ENCODE peak calls at places on chromosomes 2 and 18, in five cellular contexts. C is stomach, S is body of pancreas, J is transverse colon, F is K562. A is an unnamed sample.

GRCh38 chr18:74748809-74749208 is 151.1 kb downstream of the ZNF407 start:
- DNase-seq in F (no peak), J (no peak), C (no peak), S (peak), A (no peak)

GRCh38 chr2:127735537-127736399 is 34.5 kb downstream of the SFT2D3 start:
- DNase-seq in J (no peak), S (no peak), C (no peak), F (no peak), A (no peak)

GRCh38 chr18:63683152-63683551 is 19.6 kb upstream of the SERPINB11 start:
- DNase-seq in C (peak), F (no peak), S (no peak), J (no peak), A (no peak)

GRCh38 chr18:58762781-58763171 is 91.5 kb downstream of the MALT1 start:
- DNase-seq in C (no peak), S (no peak), J (no peak), F (peak), A (peak)

GRCh38 chr18:26215247-26215970 is 10.8 kb upstream of the TAF4B start:
- DNase-seq in S (no peak), C (no peak), F (no peak), J (no peak), A (no peak)

GRCh38 chr18:69817335-69817935 is 130.2 kb downstream of the CD226 start:
- DNase-seq in F (no peak), J (no peak), C (no peak), S (no peak), A (no peak)

GRCh38 chr18:61782545-61782944 is 110.3 kb downstream of the RNF152 start:
- DNase-seq in J (no peak), C (no peak), S (no peak), F (no peak), A (no peak)

GRCh38 chr2:7595181-7595580 is 678.0 kb downstream of the RNF144A start:
- DNase-seq in F (no peak), S (no peak), J (no peak), C (no peak), A (no peak)

GRCh38 chr18:21743166-21743831 is 2.7 kb downstream of the MIB1 start:
- DNase-seq in S (no peak), J (no peak), F (no peak), C (no peak), A (no peak)

GRCh38 chr18:79496978-79497637 is 101.4 kb downstream of the NFATC1 start:
- DNase-seq in C (no peak), J (peak), F (no peak), S (peak), A (no peak)

GRCh38 chr2:160062283-160063005 is at the start of gene PLA2R1:
- DNase-seq in C (peak), S (peak), J (peak), F (no peak), A (peak)

GRCh38 chr18:31954349-31954748 is 11.4 kb upstream of the TRAPPC8 start:
- DNase-seq in J (peak), C (peak), S (no peak), F (no peak), A (no peak)

GRCh38 chr2:28626891-28627421 is 124.7 kb upstream of the PPP1CB start:
- DNase-seq in C (no peak), S (peak), F (no peak), J (peak), A (peak)

GRCh38 chr2:28624436-28624797 is 127.2 kb upstream of the PPP1CB start:
- DNase-seq in S (no peak), C (no peak), F (no peak), J (no peak), A (no peak)

GRCh38 chr2:28626376-28626775 is 125.3 kb upstream of the PPP1CB start:
- DNase-seq in J (no peak), S (no peak), C (no peak), F (no peak), A (no peak)

GRCh38 chr2:28623582-28624405 is 127.8 kb upstream of the PPP1CB start:
- DNase-seq in F (no peak), S (no peak), C (no peak), J (peak), A (no peak)

DNA sequence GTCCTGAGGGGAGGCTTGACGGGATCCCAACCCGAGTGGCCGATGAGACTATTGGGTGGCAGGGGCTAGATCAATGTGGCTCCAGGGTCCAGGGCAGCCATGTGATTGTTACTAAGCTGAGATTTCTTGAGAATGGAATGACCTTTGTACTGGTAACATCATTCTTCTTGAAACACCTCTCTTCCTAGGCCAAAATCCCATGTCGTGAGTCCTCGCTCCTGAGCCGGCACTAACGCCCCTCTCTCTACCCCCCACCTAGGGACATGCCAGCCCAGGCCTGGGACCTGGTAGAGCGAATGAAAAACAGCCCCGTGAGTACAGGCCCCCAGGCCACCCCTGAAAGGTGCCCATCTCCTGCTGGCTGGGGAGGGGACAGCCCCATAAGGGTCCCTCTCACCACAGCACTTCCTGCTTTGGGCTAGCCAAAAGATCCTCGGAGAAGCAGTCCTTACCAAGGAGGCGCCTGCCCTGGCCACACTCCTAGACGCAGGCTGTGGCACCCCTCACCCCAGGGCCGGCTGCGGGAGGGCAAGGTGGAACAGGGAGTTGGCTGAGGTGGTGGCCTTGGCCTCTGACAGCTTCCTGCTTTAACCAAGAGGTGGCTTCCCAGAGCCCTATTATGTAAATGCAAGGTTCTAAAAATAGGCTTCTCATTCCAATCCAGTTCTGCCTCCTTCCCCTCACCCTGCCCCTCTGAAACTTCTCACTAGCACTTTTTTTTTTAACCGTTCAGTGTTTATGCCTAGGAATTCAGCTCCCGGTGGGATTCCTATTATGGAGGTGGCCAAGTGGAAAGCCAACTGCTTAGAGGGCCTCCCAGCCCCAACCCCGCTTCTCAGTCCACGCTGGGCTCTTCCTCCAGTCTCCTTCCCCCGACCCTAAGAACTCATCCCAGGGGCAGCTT is 126.6 kb upstream of the PPP1CB start:
- DNase-seq in J (peak), C (peak), F (no peak), S (peak), A (peak)
- TF ChIP-seq POLR2A in J (peak), C (no peak), F (no peak), S (no peak), A (no peak)

DNA sequence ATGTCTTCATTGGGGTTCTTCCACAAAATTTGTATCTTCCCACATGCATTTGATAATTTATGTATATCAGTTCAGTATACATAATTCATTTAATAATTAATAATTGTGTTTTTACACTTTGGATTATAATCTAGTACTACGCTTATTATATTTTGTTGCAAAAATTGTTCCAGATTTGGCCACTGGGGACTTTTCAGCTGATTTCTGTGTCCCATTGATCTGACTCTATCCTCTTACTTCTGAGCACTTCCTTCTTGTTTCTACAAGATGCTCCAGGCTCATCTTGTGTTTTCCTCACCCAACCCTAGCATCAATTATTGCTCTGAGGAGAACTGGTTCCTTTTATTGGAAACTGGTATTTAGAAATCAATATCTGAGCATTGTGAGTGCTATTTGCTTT is 215.3 kb upstream of the CDH19 start:
- DNase-seq in J (no peak), C (no peak), F (no peak), S (no peak), A (no peak)
- TF ChIP-seq CTCF in J (no peak), C (no peak), F (no peak), S (no peak), A (peak)

DNA sequence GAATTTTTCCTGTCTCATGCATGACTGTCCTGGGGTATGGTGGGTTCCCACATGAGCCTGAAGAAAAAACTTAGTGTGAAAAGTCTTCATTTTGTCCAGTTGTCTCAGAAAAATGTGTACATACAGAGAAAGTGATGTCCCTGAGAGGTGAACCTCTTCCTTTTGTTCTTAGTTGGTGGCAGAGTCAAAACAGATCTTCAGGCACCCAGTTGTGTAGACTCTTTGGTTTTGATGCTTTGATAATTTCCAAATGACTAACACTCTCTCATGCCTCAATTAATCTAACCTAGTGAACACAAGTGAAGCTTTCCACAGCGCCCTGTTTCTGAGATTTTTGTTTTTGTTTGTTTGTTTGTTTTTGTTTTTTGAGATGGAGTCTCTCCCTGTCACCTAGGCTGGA is 273.5 kb downstream of the PIK3C3 start:
- DNase-seq in C (no peak), J (no peak), F (no peak), S (no peak), A (no peak)
- H3K27ac ChIP-seq in C (no peak), J (no peak), F (no peak), S (no peak), A (no peak)

DNA sequence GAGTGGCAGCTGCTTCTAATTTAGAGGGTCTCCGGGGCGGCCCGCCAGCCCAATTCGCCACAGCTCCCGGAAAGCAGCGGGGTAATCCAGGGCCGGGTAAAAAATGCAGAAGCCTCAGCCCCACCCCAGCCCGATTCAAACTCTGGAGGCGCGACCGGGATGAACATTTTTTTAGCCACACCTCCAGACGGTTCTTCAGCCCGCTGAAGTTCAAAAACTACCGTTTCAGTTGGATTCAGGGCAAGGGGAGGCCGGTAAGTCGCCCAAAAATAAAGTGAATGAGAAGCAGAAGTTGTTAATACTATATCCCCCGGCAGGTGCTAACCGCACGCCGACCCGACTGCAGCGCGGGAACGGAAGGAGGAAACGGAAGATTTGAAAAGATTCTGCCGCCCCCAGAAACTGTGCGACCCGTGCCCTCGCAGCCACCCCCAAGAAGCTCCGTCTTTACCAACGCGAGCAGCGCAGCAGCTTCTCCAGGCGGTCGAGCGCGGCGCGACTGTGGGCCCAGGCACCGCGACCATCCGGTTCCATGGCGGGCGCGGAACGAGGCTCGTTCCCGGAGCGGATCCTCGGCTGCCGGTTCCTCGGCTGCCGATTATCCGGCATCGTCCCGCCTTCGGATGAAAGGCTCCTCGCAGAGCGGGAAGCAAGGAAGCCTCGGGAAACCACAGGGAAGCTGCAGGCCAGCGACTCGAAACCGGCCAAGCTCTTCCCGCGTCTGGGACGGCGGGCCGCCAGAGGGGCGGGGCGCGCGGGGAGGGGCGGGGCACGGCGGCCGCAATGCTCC is at the start of gene BARD1:
- DNase-seq in S (peak), F (peak), J (peak), C (peak), A (peak)
- TF ChIP-seq POLR2A in S (peak), F (peak), J (peak), C (no peak), A (no peak)

GRCh38 chr18:8706981-8707940 is 1.9 kb downstream of the MTCL1 start:
- DNase-seq in S (peak), F (no peak), J (no peak), C (peak), A (peak)
- TF ChIP-seq CTCF in S (peak), F (no peak), J (no peak), C (peak), A (peak)

DNA sequence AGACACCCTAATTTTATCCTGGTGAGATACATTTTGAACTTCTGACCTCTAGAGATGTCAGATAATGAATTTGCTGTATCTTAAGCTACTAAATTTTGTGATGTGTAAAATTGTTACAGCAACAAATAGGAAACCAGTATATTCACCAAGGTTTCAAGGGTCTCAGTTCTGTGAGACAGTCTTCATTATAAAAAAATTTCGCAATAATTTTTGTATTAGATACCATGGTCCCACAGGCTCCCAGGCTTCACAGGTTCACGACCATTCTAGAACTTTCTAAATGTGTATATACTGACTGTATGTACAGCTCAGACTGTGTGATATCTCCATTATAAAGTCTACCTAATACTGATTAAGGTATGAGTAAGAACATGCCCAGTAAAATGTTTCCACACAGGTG is 181.4 kb downstream of the ZNF804A start:
- DNase-seq in C (no peak), J (no peak), F (no peak), S (no peak), A (no peak)
- H3K27ac ChIP-seq in C (no peak), J (no peak), F (no peak), S (no peak), A (no peak)

GRCh38 chr2:102345329-102345920 is 10.2 kb upstream of the IL18R1 start:
- DNase-seq in J (no peak), S (no peak), F (no peak), C (no peak), A (no peak)
- TF ChIP-seq POLR2A in J (no peak), S (no peak), F (no peak), C (no peak), A (no peak)

DNA sequence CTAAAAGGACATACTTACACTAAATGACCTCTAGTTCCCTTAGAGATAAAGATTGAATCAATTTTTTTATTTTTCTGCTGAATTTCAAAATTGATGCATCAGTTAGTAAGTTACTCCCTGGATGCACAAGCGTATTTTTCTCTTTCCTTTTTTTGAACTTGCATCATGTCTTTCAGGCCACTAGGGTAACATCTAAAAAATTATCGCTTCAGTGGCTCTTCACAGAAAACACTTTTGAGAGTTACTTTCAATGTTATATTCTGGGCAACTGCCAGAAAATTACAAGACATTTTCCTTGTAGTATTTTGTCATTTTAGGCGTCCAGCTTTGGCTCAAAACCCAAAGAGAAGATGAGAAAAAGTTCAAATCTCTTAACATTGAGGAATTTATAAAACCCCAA is 59.8 kb downstream of the DSEL start:
- DNase-seq in J (no peak), C (no peak), S (no peak), F (no peak), A (no peak)
- TF ChIP-seq CTCF in J (no peak), C (no peak), S (no peak), F (no peak), A (no peak)

DNA sequence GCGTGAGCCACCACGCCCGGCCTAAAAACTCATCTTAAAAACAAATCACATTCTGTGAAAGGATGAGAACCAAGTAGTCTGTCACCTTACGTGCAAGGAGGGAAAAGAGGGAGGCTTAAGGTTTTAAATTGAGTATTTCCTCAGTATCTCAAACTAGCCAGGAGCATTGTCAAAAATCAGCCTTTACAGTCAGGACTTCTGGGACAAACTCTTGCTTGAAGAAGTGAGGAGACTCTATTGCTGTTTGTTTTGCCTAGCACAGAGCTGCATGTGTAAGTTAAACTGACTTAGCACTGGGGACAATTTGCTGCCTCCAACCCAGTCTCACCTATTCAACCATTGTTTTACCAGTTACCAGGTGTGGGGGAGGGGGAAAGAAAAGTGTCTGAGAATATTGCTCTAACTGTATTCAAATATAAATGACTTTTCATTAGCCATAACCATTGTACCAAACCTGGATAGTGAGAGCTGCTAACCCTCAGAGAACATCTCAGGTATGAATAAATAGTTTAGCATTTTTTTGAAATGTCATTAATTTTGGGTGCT is 3.6 kb downstream of the INO80D start:
- DNase-seq in F (no peak), J (no peak), C (no peak), S (no peak), A (no peak)
- H3K27ac ChIP-seq in F (peak), J (no peak), C (no peak), S (no peak), A (no peak)

DNA sequence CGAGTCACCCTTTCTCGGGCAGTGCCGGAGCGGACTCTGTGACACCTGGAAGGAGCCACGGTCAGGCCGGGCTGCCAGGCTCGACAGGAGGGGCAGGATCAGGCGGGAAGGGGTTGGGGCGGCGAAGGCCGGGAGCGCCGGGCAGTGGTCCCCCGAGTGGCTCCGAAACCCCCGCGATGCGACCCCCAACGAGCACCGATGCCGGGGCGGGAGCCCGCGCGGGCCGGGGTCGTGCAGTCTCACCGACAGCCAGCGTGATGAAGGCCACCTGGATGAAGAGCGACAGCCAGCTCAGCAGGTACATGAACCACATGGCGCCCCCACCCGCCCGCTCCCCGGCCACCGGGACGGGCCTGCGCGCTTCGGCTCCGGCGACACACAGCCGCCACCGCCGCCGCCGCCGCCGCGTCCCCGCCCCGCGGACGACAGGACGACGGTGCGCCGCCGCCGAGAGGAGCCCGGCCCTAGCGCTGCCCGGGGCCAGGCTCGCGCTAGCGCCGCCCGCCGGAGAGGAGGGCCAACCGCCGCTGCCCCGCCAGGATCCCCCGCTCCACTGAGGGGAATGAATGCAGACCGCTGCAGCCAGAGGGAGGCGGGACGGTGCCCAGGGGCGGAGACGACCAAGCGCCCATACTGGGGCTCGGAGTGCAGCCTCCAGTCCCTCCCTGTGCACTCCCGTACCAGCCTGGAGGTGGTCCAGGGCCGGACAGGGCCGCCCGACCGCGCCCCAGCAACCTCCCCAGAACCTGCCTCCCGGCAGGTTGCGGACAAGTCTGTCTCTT is at the start of gene TEX261:
- DNase-seq in J (peak), C (peak), F (peak), S (peak), A (peak)
- TF ChIP-seq POLR2A in J (peak), C (no peak), F (peak), S (peak), A (no peak)

A was measured in testis.